ENCODE peak calls at places on chromosomes 4 and X, in six cellular contexts. J is GM20000, F is MM.1S, I is upper lobe of right lung, D is brain microvascular endothelial cell, K is GM19239. Z is an unnamed sample.

GRCh38 chr4:142845293-142846070 is 619 bp downstream of the INPP4B start:
- DNase-seq in F (no peak), D (no peak), I (peak), K (no peak), J (no peak), Z (no peak)

GRCh38 chr4:188858696-188859095 is 719.5 kb downstream of the TRIML1 start:
- DNase-seq in I (no peak), K (no peak), F (no peak), D (no peak), J (no peak), Z (no peak)

GRCh38 chrX:111339212-111339611 is 68.9 kb upstream of the CAPN6 start:
- DNase-seq in J (no peak), I (no peak), K (no peak), F (no peak), D (no peak), Z (no peak)

GRCh38 chrX:85213792-85214530 is 29.6 kb downstream of the SATL1 start:
- DNase-seq in K (no peak), F (no peak), I (no peak), D (no peak), J (no peak), Z (no peak)

GRCh38 chr4:89242864-89243740 is 64.5 kb downstream of the GPRIN3 start:
- DNase-seq in J (no peak), F (no peak), D (no peak), I (no peak), K (no peak), Z (no peak)

GRCh38 chr4:108120789-108121188 is 47.9 kb downstream of the LEF1 start:
- DNase-seq in K (no peak), I (no peak), J (no peak), F (no peak), D (no peak), Z (no peak)

GRCh38 chrX:148310402-148311200 is 189.8 kb upstream of the AFF2 start:
- DNase-seq in I (no peak), D (no peak), K (no peak), J (peak), F (peak), Z (no peak)

GRCh38 chr4:119490335-119490734 is 138.3 kb downstream of the PDE5A start:
- DNase-seq in F (no peak), K (no peak), D (peak), I (no peak), J (no peak), Z (no peak)

GRCh38 chr4:140233811-140234696 is 80.1 kb upstream of the MAML3 start:
- DNase-seq in F (no peak), D (peak), J (no peak), K (no peak), I (no peak), Z (no peak)

GRCh38 chrX:48573690-48574269 is 504 bp upstream of the RBM3 start:
- DNase-seq in I (no peak), K (no peak), J (no peak), D (peak), F (no peak), Z (no peak)

GRCh38 chrX:97284531-97284930 is 400.8 kb downstream of the RPA4 start:
- DNase-seq in D (no peak), F (no peak), J (no peak), K (no peak), I (no peak), Z (no peak)

Z was measured in non-pigmented ciliary epithelial cell.